ENCODE peak calls at places on chromosomes 2 and 18, in seven cellular contexts. R is A549; V is stomach; M is IMR-90; L is AG09319; Y is hepatocyte; Z is CD4-positive, alpha-beta T cell. T is an unnamed sample.

GRCh38 chr2:207725815-207726578 is 14.6 kb downstream of the CCNYL1 start:
- DNase-seq in R (peak), V (peak), Y (no peak), M (no peak), Z (no peak), L (no peak), T (no peak)

GRCh38 chr2:104826016-104826415 is 27.9 kb upstream of the POU3F3 start:
- DNase-seq in Y (no peak), Z (no peak), R (no peak), V (no peak), L (no peak), M (no peak), T (no peak)

GRCh38 chr2:159617080-159617479 is 732 bp upstream of the BAZ2B start:
- DNase-seq in Y (no peak), V (no peak), Z (no peak), M (no peak), L (no peak), R (no peak), T (no peak)

GRCh38 chr18:74897971-74898657 is 300.4 kb downstream of the ZNF407 start:
- DNase-seq in Z (no peak), M (peak), L (no peak), Y (no peak), V (no peak), R (no peak), T (no peak)

GRCh38 chr2:1992280-1992679 is 248.0 kb upstream of the PXDN start:
- DNase-seq in Y (no peak), Z (no peak), R (no peak), V (no peak), M (no peak), L (no peak), T (no peak)

GRCh38 chr2:179354739-179355537 is 90.3 kb upstream of the SESTD1 start:
- DNase-seq in V (no peak), M (peak), Y (no peak), Z (no peak), L (no peak), R (no peak), T (no peak)

GRCh38 chr2:88813612-88814011 is 122.1 kb downstream of the RPIA start:
- DNase-seq in V (no peak), R (no peak), Z (no peak), Y (no peak), M (no peak), L (no peak), T (no peak)

GRCh38 chr2:43419886-43420285 is 176.0 kb downstream of the THADA start:
- DNase-seq in Y (no peak), V (no peak), L (no peak), M (no peak), R (no peak), Z (no peak), T (no peak)

GRCh38 chr2:147098946-147099345 is 745.9 kb upstream of the ACVR2A start:
- DNase-seq in M (no peak), Z (no peak), Y (no peak), R (no peak), L (no peak), V (no peak), T (no peak)

GRCh38 chr2:27972311-27972710 is 81.8 kb downstream of the BABAM2 start:
- DNase-seq in V (no peak), M (no peak), Z (no peak), R (no peak), L (no peak), Y (no peak), T (no peak)

GRCh38 chr2:27977623-27978312 is 87.2 kb downstream of the BABAM2 start:
- DNase-seq in Y (no peak), R (peak), Z (no peak), V (no peak), L (peak), M (peak), T (no peak)

GRCh38 chr2:27973592-27973991 is 83.1 kb downstream of the BABAM2 start:
- DNase-seq in M (peak), Y (peak), V (no peak), L (no peak), Z (no peak), R (peak), T (no peak)
- TF ChIP-seq CTCF in M (peak), Y (no peak), V (no peak), L (peak), Z (no peak), R (peak), T (no peak)

DNA sequence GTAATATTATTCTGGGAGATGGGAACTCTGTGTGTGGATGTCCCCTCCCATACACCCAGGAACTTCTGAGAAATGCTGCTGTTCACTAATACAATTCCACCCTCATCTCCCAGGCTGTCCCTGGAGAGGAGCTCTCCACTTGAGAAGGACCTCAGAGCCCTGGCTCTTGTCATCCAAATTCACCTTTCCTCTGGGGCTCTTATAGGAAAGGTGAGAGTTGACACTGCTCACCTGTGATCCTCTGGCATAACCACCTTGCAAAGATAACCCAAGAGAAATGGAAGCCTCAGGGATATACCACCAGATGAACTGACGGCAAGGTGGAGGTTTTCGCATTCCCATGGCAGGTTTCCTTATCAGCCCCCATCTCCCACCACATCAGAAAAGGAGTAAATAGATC is 52.0 kb downstream of the IL1RL2 start:
- DNase-seq in Y (no peak), M (no peak), R (no peak), L (no peak), Z (no peak), V (no peak), T (no peak)
- TF ChIP-seq CTCF in Y (no peak), M (no peak), R (no peak), L (no peak), Z (no peak), V (no peak), T (no peak)

GRCh38 chr2:227932403-227932802 is 61.0 kb downstream of the DAW1 start:
- DNase-seq in Z (no peak), L (no peak), Y (peak), R (peak), V (no peak), M (no peak), T (no peak)
- TF ChIP-seq CTCF in Z (no peak), L (no peak), Y (peak), R (no peak), V (no peak), M (no peak), T (peak)

GRCh38 chr2:83826601-83827000 is 632.5 kb downstream of the SUCLG1 start:
- DNase-seq in R (no peak), V (no peak), Y (no peak), L (no peak), M (no peak), Z (no peak), T (no peak)

GRCh38 chr2:83823238-83823637 is 635.8 kb downstream of the SUCLG1 start:
- DNase-seq in M (no peak), Y (no peak), Z (no peak), V (peak), L (no peak), R (no peak), T (no peak)

DNA sequence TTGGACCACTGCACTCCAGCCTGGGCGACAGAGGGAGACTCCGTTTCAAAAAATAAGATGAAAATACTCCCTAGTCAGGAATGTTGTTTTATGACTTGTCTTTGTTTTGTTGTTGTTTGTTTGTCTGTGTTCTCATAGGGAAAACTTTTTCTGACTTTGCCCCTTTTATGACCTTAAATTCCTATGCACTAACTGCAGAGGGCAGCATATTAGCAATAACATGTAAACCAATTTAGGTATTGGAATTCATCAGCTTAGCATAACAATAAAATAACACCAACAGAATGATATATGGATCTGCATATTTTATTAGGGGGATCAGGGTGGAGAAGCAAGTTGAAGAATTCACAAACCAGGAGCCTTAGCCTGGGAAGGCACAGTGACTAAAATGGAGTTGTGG is 631.5 kb downstream of the SUCLG1 start:
- DNase-seq in V (no peak), L (no peak), R (no peak), M (no peak), Z (no peak), Y (no peak), T (no peak)
- TF ChIP-seq CTCF in V (no peak), L (no peak), R (no peak), M (no peak), Z (no peak), Y (peak), T (peak)

T was measured in LNCaP clone FGC.